ENCODE peak calls at places on chromosomes 12 and 14, in four cellular contexts. X is choroid plexus epithelial cell, Q is thyroid gland, D is H9. C is an unnamed sample.

GRCh38 chr14:24804813-24805212 is 170.8 kb upstream of the GZMB start:
- DNase-seq in D (no peak), Q (peak), X (no peak), C (no peak)

GRCh38 chr12:81610955-81611889 is 147.9 kb downstream of the PPFIA2 start:
- DNase-seq in Q (no peak), X (peak), D (peak), C (no peak)

GRCh38 chr14:102711207-102711606 is 66.0 kb upstream of the TRAF3 start:
- DNase-seq in X (no peak), D (no peak), Q (no peak), C (peak)

GRCh38 chr14:60658116-60658515 is 8.8 kb upstream of the SIX1 start:
- DNase-seq in D (peak), Q (no peak), X (no peak), C (no peak)

GRCh38 chr14:59483360-59483759 is 848 bp downstream of the L3HYPDH start:
- DNase-seq in D (no peak), X (peak), Q (no peak), C (no peak)

GRCh38 chr12:3122841-3123678 is 45.9 kb downstream of the TSPAN9 start:
- DNase-seq in D (peak), Q (peak), X (peak), C (no peak)

GRCh38 chr14:74723134-74723533 is 10.2 kb downstream of the FCF1 start:
- DNase-seq in X (no peak), D (no peak), Q (no peak), C (no peak)

GRCh38 chr14:68784298-68784910 is 8.5 kb downstream of the ZFP36L1 start:
- DNase-seq in X (no peak), Q (peak), D (no peak), C (no peak)

GRCh38 chr12:102548543-102548942 is 68.2 kb upstream of the IGF1 start:
- DNase-seq in Q (peak), X (peak), D (no peak), C (no peak)

GRCh38 chr14:102594514-102595175 is 2.2 kb downstream of the RCOR1 start:
- DNase-seq in X (peak), Q (peak), D (no peak), C (no peak)

GRCh38 chr12:1660304-1661187 is 30.3 kb upstream of the ADIPOR2 start:
- DNase-seq in D (no peak), X (peak), Q (peak), C (no peak)

GRCh38 chr12:54504550-54504949 is 7.0 kb downstream of the NCKAP1L start:
- DNase-seq in X (no peak), Q (no peak), D (no peak), C (no peak)

GRCh38 chr14:69069020-69069421 is 83.9 kb downstream of the DCAF5 start:
- DNase-seq in X (peak), Q (no peak), D (no peak), C (no peak)

GRCh38 chr12:106288510-106289195 is 13.9 kb upstream of the TCP11L2 start:
- DNase-seq in Q (no peak), X (peak), D (no peak), C (no peak)

GRCh38 chr12:113862570-113863454 is 103.3 kb downstream of the RBM19 start:
- DNase-seq in D (peak), Q (no peak), X (peak), C (no peak)

GRCh38 chr12:6613776-6614512 is 6.8 kb upstream of the CHD4 start:
- DNase-seq in Q (peak), D (peak), X (peak), C (peak)

GRCh38 chr14:88791629-88792571 is 853 bp downstream of the EML5 start:
- DNase-seq in X (no peak), Q (peak), D (peak), C (no peak)

DNA sequence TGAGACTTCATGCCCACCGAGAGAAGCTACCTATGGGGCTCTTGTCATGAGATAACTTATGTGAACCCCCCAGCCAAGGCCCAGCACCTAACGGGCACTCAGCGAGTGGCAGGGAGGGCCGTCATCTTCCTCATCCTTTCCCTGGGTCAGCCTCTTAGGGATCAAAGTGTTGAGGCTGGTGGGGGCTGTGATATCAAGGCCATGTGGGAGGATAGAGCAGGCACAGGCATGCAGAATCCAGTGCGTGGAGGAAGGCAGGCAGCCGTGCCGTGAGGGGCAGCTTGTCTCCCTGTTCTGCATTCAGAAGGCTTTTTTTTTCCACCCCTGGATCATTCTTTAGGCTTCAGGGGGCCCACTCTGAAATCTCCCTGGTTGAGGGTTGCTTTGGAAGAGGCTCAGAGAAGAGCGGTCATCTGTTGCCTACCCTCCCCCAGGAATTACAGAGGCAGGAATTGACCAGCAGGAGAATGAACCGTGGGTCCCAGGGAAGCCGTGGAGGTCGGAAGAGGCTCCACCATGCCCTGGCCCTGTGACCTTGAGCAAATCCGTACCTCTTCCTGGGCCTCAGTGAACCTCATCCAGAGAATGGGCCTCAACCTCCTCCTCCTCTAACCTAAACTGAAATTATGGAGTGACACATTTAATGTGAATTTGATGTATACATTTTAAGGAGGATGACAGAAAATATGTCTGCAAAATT is 62.8 kb downstream of the BEGAIN start:
- DNase-seq in D (peak), Q (no peak), X (no peak), C (no peak)
- TF ChIP-seq CTCF in D (no peak), Q (no peak), X (no peak), C (no peak)

GRCh38 chr14:22918519-22918808 is 485 bp downstream of the RBM23 start:
- DNase-seq in X (no peak), D (no peak), Q (peak), C (no peak)
- TF ChIP-seq CTCF in X (no peak), D (no peak), Q (no peak), C (no peak)

GRCh38 chr12:18153826-18154225 is 63.8 kb upstream of the RERGL start:
- DNase-seq in X (no peak), Q (no peak), D (no peak), C (no peak)

GRCh38 chr12:18160901-18161300 is 70.9 kb upstream of the RERGL start:
- DNase-seq in Q (no peak), X (no peak), D (no peak), C (no peak)

GRCh38 chr12:18158774-18159557 is 69.0 kb upstream of the RERGL start:
- DNase-seq in X (peak), D (peak), Q (no peak), C (no peak)
- TF ChIP-seq CTCF in X (peak), D (peak), Q (no peak), C (peak)

GRCh38 chr12:53031616-53032015 is 18.2 kb upstream of the TNS2 start:
- DNase-seq in D (no peak), Q (no peak), X (no peak), C (no peak)
- TF ChIP-seq CTCF in D (peak), Q (no peak), X (no peak), C (no peak)

GRCh38 chr12:53476769-53477209 is 22.5 kb downstream of the MAP3K12 start:
- DNase-seq in D (no peak), Q (no peak), X (no peak), C (no peak)
- TF ChIP-seq CTCF in D (peak), Q (no peak), X (peak), C (peak)

GRCh38 chr14:105168979-105169507 is 467 bp upstream of the JAG2 start:
- DNase-seq in X (no peak), D (peak), Q (no peak), C (no peak)
- TF ChIP-seq CTCF in X (peak), D (peak), Q (no peak), C (peak)

GRCh38 chr12:39697108-39697507 is 77.5 kb upstream of the ABCD2 start:
- DNase-seq in X (no peak), Q (no peak), D (no peak), C (no peak)

DNA sequence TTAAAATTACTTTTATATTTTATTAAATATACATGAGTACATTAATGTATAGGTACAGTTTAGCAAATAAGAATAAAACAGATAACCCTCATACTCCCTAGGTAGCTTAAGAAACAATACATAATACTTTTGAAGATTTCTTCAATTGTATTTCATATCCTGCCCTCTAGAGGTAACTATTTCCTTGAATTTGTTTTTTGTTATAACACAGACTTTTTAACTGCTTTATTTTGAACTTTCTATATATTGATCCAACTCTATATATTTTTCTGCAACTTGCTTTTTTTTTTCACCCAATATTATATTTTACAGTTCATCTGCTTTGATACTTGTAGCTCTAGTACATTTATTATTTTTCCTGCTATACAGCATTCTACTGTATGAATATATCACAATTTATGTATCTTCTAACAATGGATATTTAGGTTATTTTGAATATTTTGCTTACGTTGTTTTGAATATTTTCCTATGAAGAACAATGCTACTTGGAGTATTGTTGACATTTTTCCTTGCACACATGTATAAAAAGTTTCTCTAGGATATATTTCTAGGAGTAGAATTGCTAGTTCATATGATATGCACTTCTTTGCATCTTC is 72.8 kb upstream of the ABCD2 start:
- DNase-seq in Q (no peak), D (no peak), X (peak), C (no peak)
- TF ChIP-seq CTCF in Q (no peak), D (peak), X (peak), C (peak)

GRCh38 chr12:84912191-84913142 is at the start of gene SLC6A15:
- DNase-seq in X (peak), Q (peak), D (peak), C (no peak)
- TF ChIP-seq CTCF in X (peak), Q (no peak), D (peak), C (peak)

DNA sequence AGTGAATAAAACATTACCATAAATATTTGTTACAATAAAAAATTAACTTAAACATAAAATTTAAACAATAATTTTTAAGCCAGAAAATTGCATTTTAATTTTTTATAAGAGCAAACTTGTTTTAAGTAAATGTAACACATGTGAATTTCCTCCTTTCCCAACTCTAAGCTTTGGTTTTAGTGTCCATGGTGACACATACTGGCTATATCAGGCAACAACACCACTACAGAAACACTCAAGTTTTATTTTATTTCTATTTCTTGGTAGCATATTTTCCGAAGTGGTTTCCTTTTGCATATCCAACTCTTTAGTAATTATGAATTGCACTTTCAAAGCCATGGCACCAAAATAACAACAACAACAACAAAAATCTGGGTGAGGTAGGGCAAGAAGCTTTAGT is 2.2 kb downstream of the NELL2 start:
- DNase-seq in Q (no peak), D (no peak), X (peak), C (no peak)
- TF ChIP-seq CTCF in Q (no peak), D (peak), X (no peak), C (peak)

DNA sequence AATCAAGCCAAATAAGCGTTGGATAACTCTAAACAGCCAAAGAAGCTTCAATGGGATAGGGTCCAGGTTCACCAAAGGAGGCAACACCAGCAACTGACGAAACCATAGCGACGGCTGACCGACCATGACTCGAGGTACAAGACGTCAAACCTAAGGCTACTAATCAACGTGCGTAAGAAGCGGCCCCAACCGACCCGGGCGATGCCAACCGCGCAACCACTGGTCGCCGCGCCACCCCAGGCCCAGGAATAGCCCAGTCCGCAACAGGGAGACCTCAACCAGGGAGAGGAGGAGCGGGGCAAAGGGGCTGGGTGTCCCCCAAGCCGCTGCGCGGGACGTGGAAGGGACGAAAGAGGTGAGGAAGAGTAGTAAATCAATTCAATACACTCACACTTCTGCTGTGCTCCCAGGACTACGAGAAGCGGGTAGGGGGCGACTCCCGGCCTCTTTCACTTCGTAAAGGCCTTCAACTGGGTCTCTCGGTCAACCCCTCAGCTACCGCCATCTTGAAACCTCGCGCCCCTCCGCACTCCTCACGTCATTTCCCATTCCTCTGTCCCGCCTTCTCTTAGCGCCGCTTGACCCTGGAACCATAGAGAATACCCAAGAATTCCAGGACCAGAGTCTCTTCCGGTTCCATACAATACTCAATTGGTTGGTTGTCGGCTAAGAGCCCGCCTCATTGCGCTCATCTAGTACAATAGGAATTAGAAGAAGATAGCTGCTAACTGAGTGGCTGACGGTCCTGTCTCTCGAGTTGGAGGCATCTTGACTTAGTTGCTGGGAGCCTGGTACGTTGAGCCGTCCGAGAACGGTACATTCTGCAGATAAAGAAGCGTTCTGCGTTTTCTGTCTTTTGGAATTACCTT is at the start of the genes C12orf60 and WBP11:
- DNase-seq in Q (peak), D (peak), X (peak), C (peak)
- TF ChIP-seq CTCF in Q (no peak), D (no peak), X (no peak), C (no peak)